ENCODE peak calls at places on chromosome 12, in nine cellular contexts. U, T, S, W, I, D, M, F and Z are unnamed samples. For H3K4me1, the result is how much of the 10 kb centered on the place peaks cover.

GRCh38 chr12:120903382-120903817 is 758 bp downstream of the SPPL3 start:
- DNase-seq in U (peak), T (peak), S (peak), W (peak), I (peak), D (peak), M (peak), F (peak), Z (peak)

GRCh38 chr12:131024026-131024425 is 70.3 kb downstream of the ADGRD1 start:
- DNase-seq in U (no peak), T (no peak), S (no peak), W (no peak), I (no peak), D (no peak), M (no peak), F (no peak), Z (peak)

GRCh38 chr12:53098354-53098981 is 1.0 kb downstream of the IGFBP6 start:
- DNase-seq in U (peak), T (peak), S (no peak), W (peak), I (peak), D (no peak), M (peak), F (peak), Z (peak)

GRCh38 chr12:24482882-24483604 is 465.9 kb downstream of the BCAT1 start:
- DNase-seq in U (no peak), T (no peak), S (no peak), W (no peak), I (no peak), D (no peak), M (no peak), F (peak), Z (no peak)

GRCh38 chr12:125503128-125503527 is 437.9 kb downstream of the AACS start:
- DNase-seq in U (no peak), T (no peak), S (no peak), W (no peak), I (no peak), D (no peak), M (no peak), F (no peak), Z (no peak)

GRCh38 chr12:108613548-108613947 is 15.7 kb upstream of the TMEM119 start:
- DNase-seq in U (peak), T (no peak), S (no peak), W (no peak), I (no peak), D (no peak), M (no peak), F (no peak), Z (no peak)

GRCh38 chr12:79143803-79144202 is 279.2 kb downstream of the SYT1 start:
- DNase-seq in U (no peak), T (no peak), S (no peak), W (no peak), I (no peak), D (no peak), M (no peak), F (no peak), Z (no peak)

GRCh38 chr12:65106948-65107347 is 14.2 kb downstream of the WIF1 start:
- DNase-seq in U (peak), T (peak), S (no peak), W (peak), I (no peak), D (no peak), M (no peak), F (peak), Z (no peak)

GRCh38 chr12:120072472-120072871 is 44.1 kb downstream of the RAB35 start:
- DNase-seq in U (no peak), T (no peak), S (no peak), W (no peak), I (peak), D (no peak), M (no peak), F (no peak), Z (no peak)

GRCh38 chr12:39000370-39000769 is 95.0 kb upstream of the CPNE8 start:
- DNase-seq in U (no peak), T (no peak), S (no peak), W (no peak), I (no peak), D (no peak), M (no peak), F (no peak), Z (no peak)

GRCh38 chr12:107242189-107242588 is 148.8 kb upstream of the CRY1 start:
- DNase-seq in U (no peak), T (no peak), S (no peak), W (peak), I (no peak), D (no peak), M (no peak), F (peak), Z (no peak)

GRCh38 chr12:81340910-81341309 is 263.0 kb downstream of the ACSS3 start:
- DNase-seq in U (no peak), T (no peak), S (no peak), W (no peak), I (no peak), D (no peak), M (no peak), F (no peak), Z (no peak)

DNA sequence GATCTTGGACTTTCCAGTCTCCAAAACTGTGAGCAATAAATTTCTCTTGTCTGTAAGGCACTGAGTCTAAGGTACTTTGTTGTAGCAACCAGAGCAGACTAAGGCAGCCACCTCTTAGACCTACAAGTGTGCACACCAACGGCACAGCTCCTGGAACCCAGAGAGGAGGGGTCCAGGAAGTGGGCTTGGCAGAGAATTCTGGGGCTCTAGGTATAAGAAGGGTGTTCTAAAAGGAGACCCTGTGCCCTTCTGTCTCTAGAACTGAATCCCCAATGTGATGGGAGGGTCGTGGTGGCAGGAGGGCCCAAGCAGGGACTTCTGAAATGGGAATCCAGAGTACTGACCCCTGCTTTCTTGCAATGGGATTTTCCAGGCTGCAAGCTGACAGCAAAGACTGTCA is 13.5 kb upstream of the TFCP2 start:
- DNase-seq in U (no peak), T (no peak), S (no peak), W (no peak), I (no peak), D (no peak), M (no peak), F (no peak), Z (no peak)
- H3K4me1 ChIP-seq in U (under half), T (under half), S (under half), W (under half), I (under half), D (under half), M (under half), F (under half), Z (under half)

GRCh38 chr12:57744194-57744776 is 554 bp upstream of the TSPAN31 start:
- DNase-seq in U (peak), T (peak), S (peak), W (no peak), I (peak), D (peak), M (peak), F (peak), Z (peak)

GRCh38 chr12:57745485-57745881 is 644 bp downstream of the TSPAN31 start:
- DNase-seq in U (no peak), T (peak), S (no peak), W (no peak), I (no peak), D (no peak), M (no peak), F (peak), Z (peak)

GRCh38 chr12:57746025-57746424 is 1.2 kb downstream of the TSPAN31 start:
- DNase-seq in U (no peak), T (no peak), S (no peak), W (no peak), I (no peak), D (no peak), M (no peak), F (no peak), Z (no peak)

GRCh38 chr12:57743769-57744168 is 1.1 kb upstream of the TSPAN31 start:
- DNase-seq in U (no peak), T (no peak), S (no peak), W (no peak), I (no peak), D (no peak), M (no peak), F (no peak), Z (no peak)

GRCh38 chr12:57744777-57745484 is at the start of gene TSPAN31:
- DNase-seq in U (peak), T (peak), S (peak), W (peak), I (peak), D (peak), M (peak), F (peak), Z (peak)
- H3K27ac ChIP-seq in U (peak), T (peak), S (peak), W (peak), I (peak), D (peak), M (peak), F (peak), Z (peak)

GRCh38 chr12:48818831-48819590 is 715 bp downstream of the CACNB3 start:
- DNase-seq in U (no peak), T (peak), S (no peak), W (no peak), I (no peak), D (no peak), M (no peak), F (no peak), Z (peak)

GRCh38 chr12:48817957-48818830 is at the start of gene CACNB3:
- DNase-seq in U (peak), T (peak), S (peak), W (peak), I (peak), D (peak), M (peak), F (peak), Z (peak)

GRCh38 chr12:48822139-48822538 is 3.8 kb downstream of the CACNB3 start:
- DNase-seq in U (no peak), T (no peak), S (no peak), W (no peak), I (no peak), D (no peak), M (no peak), F (no peak), Z (no peak)

GRCh38 chr12:48819986-48820385 is 1.7 kb downstream of the CACNB3 start:
- DNase-seq in U (no peak), T (no peak), S (no peak), W (no peak), I (no peak), D (no peak), M (no peak), F (no peak), Z (no peak)

DNA sequence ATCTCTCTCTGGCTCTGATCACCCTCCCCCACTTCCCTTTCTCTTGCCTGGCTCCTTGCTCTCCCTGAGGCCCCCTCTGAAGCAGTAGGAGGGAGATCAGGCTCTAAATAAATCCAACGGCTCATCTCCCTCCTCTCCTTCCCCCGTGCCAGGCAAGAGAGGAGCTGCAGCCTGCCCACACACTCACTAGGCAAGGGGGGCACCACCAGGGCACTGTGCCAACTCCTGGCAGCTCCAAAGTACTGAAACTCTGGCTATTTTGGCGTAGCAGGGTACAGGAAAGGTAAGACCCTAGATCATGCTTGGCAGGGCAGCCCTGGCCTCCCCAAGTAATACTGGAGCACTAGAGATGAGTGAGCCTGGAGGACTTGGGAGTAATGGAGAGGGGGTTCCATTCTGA is 2.1 kb downstream of the CACNB3 start:
- DNase-seq in U (no peak), T (no peak), S (no peak), W (no peak), I (no peak), D (no peak), M (no peak), F (no peak), Z (peak)
- H3K4me3 ChIP-seq in U (no peak), T (no peak), S (no peak), W (no peak), I (no peak), D (no peak), M (no peak), F (no peak), Z (no peak)

GRCh38 chr12:26120561-26121274 is 4.1 kb downstream of the BHLHE41 start:
- DNase-seq in U (no peak), T (peak), S (no peak), W (peak), I (no peak), D (no peak), M (no peak), F (no peak), Z (no peak)
- H3K4me1 ChIP-seq in U (under half), T (under half), S (under half), W (under half), I (under half), D (under half), M (half or more), F (under half), Z (under half)

DNA sequence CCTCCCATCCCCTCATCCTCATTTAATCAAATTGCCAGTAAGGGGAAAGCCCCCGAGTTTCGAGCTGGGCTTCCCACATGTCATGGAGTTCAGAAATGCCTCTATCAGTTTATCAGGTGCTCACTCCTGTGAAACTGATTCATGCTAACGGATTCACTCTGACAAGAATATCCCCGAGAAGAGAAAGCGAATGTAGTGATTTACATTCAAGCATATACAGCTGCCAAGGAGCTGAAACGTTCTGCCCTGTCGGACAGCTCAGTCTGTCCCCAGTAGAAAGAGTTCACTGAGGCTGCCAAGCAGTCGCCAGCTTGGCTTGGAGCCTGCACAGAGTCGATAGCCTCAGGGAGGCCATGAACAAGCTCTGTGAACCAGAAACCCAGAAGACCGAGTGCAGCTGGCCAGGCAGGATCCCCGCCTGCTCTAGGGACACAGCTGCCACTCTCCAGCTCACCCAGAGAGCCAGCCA is 88.4 kb downstream of the TMCC3 start:
- DNase-seq in U (no peak), T (no peak), S (no peak), W (peak), I (peak), D (peak), M (peak), F (no peak), Z (no peak)
- H3K27ac ChIP-seq in U (no peak), T (no peak), S (no peak), W (peak), I (peak), D (peak), M (peak), F (no peak), Z (peak)

DNA sequence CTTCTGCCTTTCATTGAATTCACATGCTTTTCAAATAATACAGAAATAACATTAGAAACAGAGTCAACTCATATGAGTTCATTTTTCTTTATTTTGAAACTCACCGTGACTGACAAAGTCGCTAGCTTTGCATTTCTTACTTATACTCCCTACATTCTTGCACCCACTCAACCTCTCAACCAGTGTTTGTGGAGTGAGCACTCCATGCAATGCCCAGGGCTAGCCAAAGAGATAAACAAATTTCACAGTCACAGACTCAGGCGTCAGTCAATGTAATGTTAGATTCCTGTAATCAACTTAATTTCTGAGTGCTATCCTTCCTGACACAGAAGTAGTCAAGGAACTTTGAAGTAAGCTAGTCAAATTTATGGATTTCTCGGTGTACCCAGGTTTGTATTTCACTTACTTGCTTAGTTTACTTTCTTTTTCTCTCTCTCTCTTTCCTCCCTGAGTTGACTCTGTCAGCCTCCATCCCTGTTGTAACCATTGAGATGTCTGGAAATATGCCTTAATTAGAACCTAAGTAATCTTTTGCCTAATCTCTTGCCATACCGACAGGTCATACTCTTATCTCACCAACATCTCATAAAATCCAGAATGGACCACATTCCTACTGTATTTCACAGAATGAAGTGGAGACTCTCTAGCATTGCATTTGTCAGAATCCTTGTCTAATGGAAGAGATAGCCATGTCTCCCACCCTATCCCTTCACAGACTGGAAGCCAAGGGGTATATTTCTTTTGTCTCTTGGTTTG is 413.0 kb downstream of the AEBP2 start:
- DNase-seq in U (no peak), T (no peak), S (no peak), W (no peak), I (no peak), D (no peak), M (no peak), F (no peak), Z (no peak)
- H3K4me3 ChIP-seq in U (no peak), T (no peak), S (no peak), W (no peak), I (no peak), D (no peak), M (no peak), F (no peak), Z (no peak)

GRCh38 chr12:19033244-19033643 is 96.3 kb upstream of the PLEKHA5 start:
- DNase-seq in U (no peak), T (no peak), S (no peak), W (no peak), I (no peak), D (no peak), M (no peak), F (no peak), Z (no peak)

GRCh38 chr12:19035552-19035951 is 94.0 kb upstream of the PLEKHA5 start:
- DNase-seq in U (no peak), T (peak), S (no peak), W (no peak), I (no peak), D (no peak), M (no peak), F (peak), Z (no peak)

GRCh38 chr12:19036673-19037357 is 92.7 kb upstream of the PLEKHA5 start:
- DNase-seq in U (no peak), T (peak), S (no peak), W (no peak), I (no peak), D (no peak), M (no peak), F (peak), Z (no peak)

GRCh38 chr12:19032826-19033225 is 96.7 kb upstream of the PLEKHA5 start:
- DNase-seq in U (no peak), T (no peak), S (no peak), W (no peak), I (no peak), D (no peak), M (no peak), F (no peak), Z (no peak)

GRCh38 chr12:19034937-19035336 is 94.6 kb upstream of the PLEKHA5 start:
- DNase-seq in U (no peak), T (no peak), S (no peak), W (no peak), I (no peak), D (no peak), M (no peak), F (no peak), Z (peak)
- H3K4me1 ChIP-seq in U (under half), T (under half), S (under half), W (under half), I (under half), D (under half), M (under half), F (under half), Z (under half)

GRCh38 chr12:105955608-105955931 is 183.2 kb downstream of the NUAK1 start:
- DNase-seq in U (no peak), T (no peak), S (no peak), W (no peak), I (no peak), D (no peak), M (no peak), F (no peak), Z (no peak)
- H3K27ac ChIP-seq in U (peak), T (no peak), S (no peak), W (no peak), I (no peak), D (no peak), M (no peak), F (peak), Z (peak)